ENCODE peak calls at places on chromosomes 13 and 19, in four cellular contexts. J is fibroblast of the aortic adventitia, P is fibroblast of mammary gland, I is choroid plexus epithelial cell. V is an unnamed sample.

GRCh38 chr19:13797870-13798269 is 2.6 kb downstream of the ZSWIM4 start:
- DNase-seq in J (peak), P (peak), I (peak), V (peak)

GRCh38 chr19:15042003-15042402 is 7.3 kb upstream of the CASP14 start:
- DNase-seq in J (no peak), P (no peak), I (no peak), V (no peak)

GRCh38 chr19:34490141-34490766 is 8.7 kb downstream of the WTIP start:
- DNase-seq in J (no peak), P (no peak), I (no peak), V (no peak)

GRCh38 chr13:25778302-25778701 is 273.5 kb downstream of the SHISA2 start:
- DNase-seq in J (no peak), P (no peak), I (no peak), V (no peak)

GRCh38 chr19:5152013-5152763 is 183.3 kb downstream of the KDM4B start:
- DNase-seq in J (no peak), P (no peak), I (no peak), V (no peak)

GRCh38 chr13:111881700-111882099 is 185.2 kb upstream of the SOX1 start:
- DNase-seq in J (no peak), P (no peak), I (no peak), V (no peak)

GRCh38 chr13:33249066-33249465 is 36.5 kb downstream of the STARD13 start:
- DNase-seq in J (peak), P (peak), I (peak), V (no peak)

GRCh38 chr13:29170451-29171082 is 350.4 kb downstream of the MTUS2 start:
- DNase-seq in J (no peak), P (no peak), I (no peak), V (no peak)

GRCh38 chr13:27463500-27463899 is 13.1 kb upstream of the MTIF3 start:
- DNase-seq in J (no peak), P (no peak), I (no peak), V (no peak)

GRCh38 chr19:56837492-56837891 is 3.0 kb downstream of the PEG3 start:
- DNase-seq in J (no peak), P (peak), I (peak), V (peak)

DNA sequence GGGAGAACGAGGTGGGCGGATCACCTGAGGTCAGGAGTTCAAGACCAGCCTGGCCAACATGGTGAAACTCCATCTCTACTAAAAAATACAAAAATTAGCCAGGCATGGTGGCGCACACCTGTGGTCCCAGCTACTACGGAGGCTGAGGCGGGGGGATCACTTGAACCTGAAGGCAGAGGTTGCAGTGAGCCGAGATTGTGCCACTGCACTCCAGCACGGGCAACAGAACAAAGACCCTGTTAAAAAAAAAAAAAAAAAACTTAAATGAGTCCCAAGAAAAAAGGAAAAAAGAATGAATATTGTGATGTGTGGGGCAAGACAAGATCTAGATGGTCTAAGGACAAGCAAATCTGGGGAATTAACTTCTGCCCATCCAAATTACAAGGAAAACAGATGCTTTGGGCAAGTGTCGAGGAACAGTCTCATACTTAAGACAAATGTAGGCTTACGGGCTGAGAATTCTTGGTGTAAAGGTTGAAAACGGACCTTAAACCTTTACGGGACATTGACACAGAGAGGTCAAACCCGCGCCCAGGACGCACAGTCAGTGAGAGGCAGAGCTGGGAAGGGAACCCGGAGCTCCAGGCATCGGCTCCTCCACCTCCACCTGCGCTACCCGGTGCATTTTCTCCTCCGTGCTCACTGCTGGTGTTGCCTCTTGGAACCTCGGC is 656 bp upstream of the ZNF324 start:
- DNase-seq in J (no peak), P (no peak), I (no peak), V (no peak)
- H3K4me3 ChIP-seq in J (peak), P (peak), I (peak), V (peak)

DNA sequence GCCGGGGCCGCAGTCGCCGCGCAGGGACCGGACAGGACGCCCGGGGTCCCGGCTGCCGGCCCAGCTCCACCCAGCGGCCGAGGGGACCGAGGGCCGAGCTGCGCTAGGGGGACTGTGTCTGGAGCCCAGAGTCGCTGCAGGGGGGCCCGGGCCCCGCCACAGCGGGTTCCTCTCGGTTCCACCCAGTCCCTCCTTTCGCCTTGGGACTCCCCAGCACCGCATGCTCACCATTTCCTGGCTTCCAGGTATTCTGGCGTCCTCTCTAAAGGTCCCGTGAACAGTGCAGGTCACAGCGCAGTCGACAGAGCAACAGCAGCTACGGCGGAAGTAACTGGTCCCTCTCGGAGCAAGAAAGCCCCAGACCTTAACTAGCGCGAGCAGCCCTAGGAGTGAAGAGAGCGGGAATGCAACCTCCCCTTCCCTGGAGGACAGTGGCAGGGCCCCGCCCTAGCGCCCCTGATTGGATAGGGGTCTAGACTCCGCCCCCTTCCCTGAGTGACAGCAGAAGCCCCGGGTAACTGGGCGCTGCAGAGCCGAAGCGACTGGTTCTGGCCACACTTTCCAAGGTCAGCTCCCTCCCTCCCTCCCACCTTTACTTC is at the start of gene ZNF878:
- DNase-seq in J (peak), P (peak), I (peak), V (peak)
- TF ChIP-seq CTCF in J (no peak), P (no peak), I (no peak), V (peak)

DNA sequence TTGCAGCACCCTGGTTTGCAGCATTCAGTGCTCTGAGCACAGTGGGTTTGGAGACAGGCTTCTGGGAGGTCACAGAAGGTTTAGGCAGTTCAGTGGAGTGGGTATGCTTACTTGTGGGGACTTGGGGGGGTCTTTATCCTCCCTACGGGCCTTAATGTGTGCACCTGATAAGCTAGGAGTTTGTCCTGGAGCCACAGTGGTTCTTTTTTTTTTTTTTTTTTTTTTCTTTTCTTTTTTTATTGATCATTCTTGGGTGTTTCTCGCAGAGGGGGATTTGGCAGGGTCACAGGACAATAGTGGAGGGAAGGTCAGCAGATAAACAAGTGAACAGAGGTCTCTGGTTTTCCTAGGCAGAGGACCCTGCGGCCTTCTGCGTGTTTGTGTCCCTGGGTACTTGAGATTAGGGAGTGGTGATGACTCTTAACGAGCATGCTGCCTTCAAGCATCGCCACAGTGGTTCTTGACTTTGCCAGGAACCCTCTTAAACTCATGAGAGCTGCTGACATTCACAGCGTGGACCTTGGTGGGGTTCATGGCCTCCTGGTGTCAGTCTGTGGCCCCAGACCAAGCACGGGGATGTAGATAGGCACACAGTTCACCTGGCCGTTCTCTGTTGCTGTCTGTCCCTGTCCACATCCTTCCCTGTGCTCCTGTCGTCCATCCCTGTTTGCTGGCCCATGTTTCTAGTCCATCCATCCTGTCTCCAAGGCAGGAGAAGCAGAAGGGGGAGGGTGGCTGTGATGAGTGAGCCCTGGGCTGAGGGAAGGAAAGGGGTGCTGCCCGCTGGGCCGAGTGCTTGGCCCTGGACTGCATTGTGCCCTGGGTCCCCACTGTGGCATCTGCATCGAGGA is 2.7 kb downstream of the EGLN2 start:
- DNase-seq in J (no peak), P (no peak), I (no peak), V (no peak)
- H3K4me3 ChIP-seq in J (peak), P (peak), I (peak), V (no peak)

DNA sequence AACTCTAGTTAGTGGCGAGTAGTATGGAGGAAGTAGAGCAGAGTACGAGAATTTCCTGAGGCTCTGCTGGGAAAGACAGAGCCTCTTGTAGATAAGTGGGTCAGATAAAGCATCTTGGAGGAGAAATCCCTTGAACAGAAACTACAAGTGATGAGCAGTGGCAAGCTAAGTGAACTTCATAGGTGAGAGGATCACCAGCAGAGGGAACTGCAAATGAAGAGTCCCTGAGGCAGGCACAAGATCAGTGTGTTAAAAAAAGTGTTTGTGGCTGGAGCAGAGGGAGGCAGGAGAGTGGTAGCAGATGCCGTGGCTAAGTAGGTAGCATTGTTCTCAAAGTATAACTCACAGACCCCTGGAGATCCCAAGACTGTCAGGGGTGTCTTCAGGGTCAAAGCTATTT is 437.6 kb downstream of the HS6ST3 start:
- DNase-seq in J (no peak), P (no peak), I (peak), V (no peak)
- TF ChIP-seq CTCF in J (no peak), P (no peak), I (no peak), V (no peak)